ENCODE peak calls at places on chromosomes 12 and 14, in nine cellular contexts. H, R, Y, W, E, U, N, M and O are unnamed samples.

GRCh38 chr12:107134558-107134957 is 41.2 kb upstream of the CRY1 start:
- DNase-seq in E (no peak), W (peak; percentile 27), Y (no peak), H (no peak), M (no peak), U (no peak), R (peak; percentile 75), N (no peak), O (peak; percentile 24)

GRCh38 chr14:88013750-88014349 is 8.9 kb downstream of the GPR65 start:
- DNase-seq in U (peak; percentile 72), M (no peak), R (peak; percentile 12), W (peak; percentile 87), Y (peak; percentile 81), H (peak; percentile 73), N (no peak), E (peak; percentile 54), O (peak; percentile 59)

GRCh38 chr14:89033756-89034155 is 209.3 kb downstream of the TTC8 start:
- DNase-seq in W (no peak), Y (no peak), U (no peak), N (no peak), R (no peak), H (no peak), M (no peak), E (no peak), O (no peak)

GRCh38 chr12:61043838-61044237 is 1216.4 kb upstream of the USP15 start:
- DNase-seq in M (no peak), Y (no peak), W (no peak), R (no peak), H (no peak), N (no peak), U (no peak), E (no peak), O (no peak)

GRCh38 chr14:91302391-91302790 is 57.9 kb upstream of the GPR68 start:
- DNase-seq in Y (no peak), H (no peak), N (no peak), M (no peak), R (no peak), U (no peak), E (no peak), W (no peak), O (no peak)

GRCh38 chr14:65006251-65006721 is 19.6 kb downstream of the FNTB start:
- DNase-seq in R (no peak), M (no peak), N (no peak), U (no peak), E (no peak), Y (no peak), W (no peak), H (no peak), O (no peak)

GRCh38 chr12:19671695-19672094 is 232.4 kb downstream of the AEBP2 start:
- DNase-seq in U (no peak), R (no peak), H (no peak), Y (peak; percentile 87), M (no peak), N (no peak), W (no peak), E (no peak), O (no peak)

GRCh38 chr14:41604793-41605534 is 1.7 kb upstream of the LRFN5 start:
- DNase-seq in H (no peak), N (no peak), U (no peak), Y (peak; percentile 70), M (no peak), R (no peak), W (peak; percentile 73), E (peak; percentile 48), O (no peak)

GRCh38 chr14:52862652-52863338 is 71.4 kb upstream of the GNPNAT1 start:
- DNase-seq in N (no peak), U (no peak), M (no peak), Y (peak; percentile 91), R (no peak), E (no peak), W (no peak), H (no peak), O (no peak)

GRCh38 chr12:124646385-124647230 is 79.2 kb upstream of the NCOR2 start:
- DNase-seq in R (no peak), N (no peak), M (no peak), H (no peak), U (no peak), E (no peak), Y (no peak), W (no peak), O (no peak)

GRCh38 chr14:60111732-60112131 is 20.0 kb downstream of the PCNX4 start:
- DNase-seq in U (no peak), M (no peak), R (no peak), N (no peak), H (no peak), Y (no peak), E (no peak), W (no peak), O (no peak)

GRCh38 chr14:40674503-40674902 is 932.2 kb upstream of the LRFN5 start:
- DNase-seq in W (no peak), U (no peak), R (no peak), E (no peak), H (no peak), M (no peak), N (no peak), Y (no peak), O (no peak)

GRCh38 chr14:101808020-101808641 is 46.6 kb downstream of the PPP2R5C start:
- DNase-seq in N (no peak), Y (no peak), R (no peak), M (no peak), H (no peak), E (no peak), U (no peak), W (peak; percentile 52), O (peak; percentile 54)

GRCh38 chr14:105483300-105484068 is 3.2 kb upstream of the CRIP1 start:
- DNase-seq in U (no peak), Y (no peak), N (no peak), M (no peak), R (no peak), E (peak; percentile 38), W (no peak), H (peak; percentile 95), O (no peak)

GRCh38 chr12:52191841-52192791 is at the start of gene KRT80:
- DNase-seq in Y (peak; percentile 99), U (peak; percentile 88), H (peak; percentile 96), R (peak; percentile 97), W (peak; percentile 94), M (peak; percentile 81), E (peak; percentile 81), N (peak; percentile 96), O (no peak)

GRCh38 chr12:115158816-115159215 is 474.8 kb upstream of the TBX3 start:
- DNase-seq in H (no peak), M (no peak), U (no peak), N (no peak), E (no peak), W (no peak), Y (no peak), R (no peak), O (no peak)

GRCh38 chr12:122022393-122023338 is 982 bp downstream of the BCL7A start:
- DNase-seq in Y (peak; percentile 65), E (peak; percentile 32), N (no peak), H (peak; percentile 70), U (no peak), R (no peak), M (no peak), W (no peak), O (peak; percentile 79)

GRCh38 chr14:105636935-105637334 is 110.6 kb downstream of the TMEM121 start:
- DNase-seq in Y (no peak), R (no peak), E (no peak), M (no peak), W (no peak), U (no peak), H (no peak), N (no peak), O (no peak)

GRCh38 chr12:93163260-93164036 is 214.3 kb upstream of the NUDT4 start:
- DNase-seq in U (no peak), N (no peak), Y (peak; percentile 60), H (no peak), R (no peak), M (no peak), E (no peak), W (no peak), O (no peak)

GRCh38 chr12:122322501-122322900 is 56.2 kb upstream of the VPS33A start:
- DNase-seq in M (no peak), U (no peak), Y (no peak), E (no peak), N (no peak), R (no peak), H (no peak), W (no peak), O (no peak)

GRCh38 chr12:65100140-65100539 is 21.0 kb downstream of the WIF1 start:
- DNase-seq in R (no peak), E (no peak), U (no peak), H (no peak), N (no peak), W (no peak), M (no peak), Y (no peak), O (no peak)

GRCh38 chr12:55996715-55997534 is at the start of gene SUOX:
- DNase-seq in H (peak; percentile 99), E (peak; percentile 97), M (peak; percentile 94), R (peak; percentile 93), N (peak; percentile 66), W (peak; percentile 98), Y (peak; percentile 98), U (peak; percentile 97), O (no peak)

GRCh38 chr12:119179335-119180021 is 747 bp downstream of the HSPB8 start:
- DNase-seq in E (no peak), N (no peak), U (peak; percentile 61), R (peak; percentile 57), H (no peak), M (no peak), W (peak; percentile 68), Y (no peak), O (no peak)

GRCh38 chr14:95814363-95815225 is 62.0 kb upstream of the TUNAR start:
- DNase-seq in E (no peak), R (no peak), N (no peak), M (no peak), W (no peak), Y (no peak), H (no peak), U (no peak), O (no peak)
- H3K4me1 ChIP-seq in E (no peaks in the 10 kb centered on the region), R (no peaks in the 10 kb centered on the region), N (no peaks in the 10 kb centered on the region), M (no peaks in the 10 kb centered on the region), W (no peaks in the 10 kb centered on the region), Y (no peaks in the 10 kb centered on the region), H (no peaks in the 10 kb centered on the region), U (no peaks in the 10 kb centered on the region), O (no peaks in the 10 kb centered on the region)

GRCh38 chr12:1815108-1815507 is 5.3 kb upstream of the LRTM2 start:
- DNase-seq in E (no peak), R (no peak), U (no peak), Y (no peak), M (no peak), N (no peak), H (no peak), W (no peak), O (no peak)
- H3K4me1 ChIP-seq in E (peaks cover 1% of the 10 kb centered on the region), R (peaks cover 2% of the 10 kb centered on the region), U (no peaks in the 10 kb centered on the region), Y (peaks cover 16% of the 10 kb centered on the region), M (peaks cover 12% of the 10 kb centered on the region), N (no peaks in the 10 kb centered on the region), H (peaks cover under 1% of the 10 kb centered on the region), W (peaks cover 4% of the 10 kb centered on the region), O (no peaks in the 10 kb centered on the region)

GRCh38 chr14:75446447-75446846 is 18.6 kb downstream of the JDP2 start:
- DNase-seq in H (no peak), Y (no peak), M (no peak), E (no peak), N (no peak), U (no peak), W (no peak), R (no peak), O (no peak)
- H3K4me1 ChIP-seq in H (peaks cover 40% of the 10 kb centered on the region), Y (peaks cover 69% of the 10 kb centered on the region), M (peaks cover 47% of the 10 kb centered on the region), E (peaks cover 88% of the 10 kb centered on the region), N (peaks cover 19% of the 10 kb centered on the region), U (no peaks in the 10 kb centered on the region), W (peaks cover 18% of the 10 kb centered on the region), R (peaks cover 18% of the 10 kb centered on the region), O (peaks cover 91% of the 10 kb centered on the region)

GRCh38 chr12:5506821-5507231 is 74.9 kb downstream of the NTF3 start:
- DNase-seq in N (no peak), W (no peak), U (no peak), E (peak; percentile 61), R (no peak), M (no peak), Y (no peak), H (no peak), O (no peak)
- H3K4me1 ChIP-seq in N (peaks cover 12% of the 10 kb centered on the region), W (peaks cover 3% of the 10 kb centered on the region), U (no peaks in the 10 kb centered on the region), E (peaks cover 39% of the 10 kb centered on the region), R (no peaks in the 10 kb centered on the region), M (peaks cover 7% of the 10 kb centered on the region), Y (peaks cover 6% of the 10 kb centered on the region), H (peaks cover 7% of the 10 kb centered on the region), O (peaks cover 10% of the 10 kb centered on the region)